ENCODE peak calls at places on chromosomes 7 and 10, in five cellular contexts. V is kidney epithelial cell, R is fibroblast of the aortic adventitia, L is neural progenitor cell, M is AG10803. K is an unnamed sample.
A peak's percentile ranks its signal among the peaks of the same experiment; 100 is the strongest.

GRCh38 chr7:94649313-94649924 is 6.5 kb downstream of the SGCE start:
- DNase-seq in V (no peak), R (peak; percentile 23), L (no peak), M (peak; percentile 12), K (no peak)

GRCh38 chr10:127872011-127872741 is 20.6 kb downstream of the CLRN3 start:
- DNase-seq in V (no peak), R (peak; percentile 63), L (no peak), M (no peak), K (no peak)

GRCh38 chr10:43204394-43204942 is 62.4 kb downstream of the RASGEF1A start:
- DNase-seq in V (no peak), R (no peak), L (no peak), M (no peak), K (peak; percentile 4)

GRCh38 chr10:8310930-8311329 is 256.4 kb downstream of the GATA3 start:
- DNase-seq in V (no peak), R (no peak), L (no peak), M (no peak), K (no peak)

GRCh38 chr10:132069122-132069848 is 3.5 kb downstream of the JAKMIP3 start:
- DNase-seq in V (no peak), R (no peak), L (no peak), M (no peak), K (no peak)

GRCh38 chr10:6218692-6219493 is 16.2 kb downstream of the PFKFB3 start:
- DNase-seq in V (no peak), R (no peak), L (no peak), M (peak; percentile 88), K (peak; percentile 43)

GRCh38 chr10:117661316-117661715 is 118.8 kb downstream of the EMX2 start:
- DNase-seq in V (no peak), R (no peak), L (no peak), M (no peak), K (no peak)

GRCh38 chr7:116269466-116269865 is 59.1 kb downstream of the TES start:
- DNase-seq in V (no peak), R (no peak), L (no peak), M (no peak), K (no peak)

GRCh38 chr7:100602889-100603696 is 930 bp downstream of the PCOLCE start:
- DNase-seq in V (no peak), R (peak; percentile 88), L (peak; percentile 83), M (peak; percentile 89), K (peak; percentile 97)

GRCh38 chr10:122149138-122149606 is 121.9 kb upstream of the BTBD16 start:
- DNase-seq in V (no peak), R (no peak), L (no peak), M (peak; percentile 43), K (no peak)

GRCh38 chr10:122147731-122148130 is 123.4 kb upstream of the BTBD16 start:
- DNase-seq in V (no peak), R (peak; percentile 41), L (no peak), M (no peak), K (no peak)

GRCh38 chr10:122152544-122152943 is 118.6 kb upstream of the BTBD16 start:
- DNase-seq in V (no peak), R (peak; percentile 97), L (no peak), M (peak; percentile 91), K (no peak)

GRCh38 chr10:122151121-122151694 is 119.9 kb upstream of the BTBD16 start:
- DNase-seq in V (no peak), R (no peak), L (no peak), M (no peak), K (no peak)

DNA sequence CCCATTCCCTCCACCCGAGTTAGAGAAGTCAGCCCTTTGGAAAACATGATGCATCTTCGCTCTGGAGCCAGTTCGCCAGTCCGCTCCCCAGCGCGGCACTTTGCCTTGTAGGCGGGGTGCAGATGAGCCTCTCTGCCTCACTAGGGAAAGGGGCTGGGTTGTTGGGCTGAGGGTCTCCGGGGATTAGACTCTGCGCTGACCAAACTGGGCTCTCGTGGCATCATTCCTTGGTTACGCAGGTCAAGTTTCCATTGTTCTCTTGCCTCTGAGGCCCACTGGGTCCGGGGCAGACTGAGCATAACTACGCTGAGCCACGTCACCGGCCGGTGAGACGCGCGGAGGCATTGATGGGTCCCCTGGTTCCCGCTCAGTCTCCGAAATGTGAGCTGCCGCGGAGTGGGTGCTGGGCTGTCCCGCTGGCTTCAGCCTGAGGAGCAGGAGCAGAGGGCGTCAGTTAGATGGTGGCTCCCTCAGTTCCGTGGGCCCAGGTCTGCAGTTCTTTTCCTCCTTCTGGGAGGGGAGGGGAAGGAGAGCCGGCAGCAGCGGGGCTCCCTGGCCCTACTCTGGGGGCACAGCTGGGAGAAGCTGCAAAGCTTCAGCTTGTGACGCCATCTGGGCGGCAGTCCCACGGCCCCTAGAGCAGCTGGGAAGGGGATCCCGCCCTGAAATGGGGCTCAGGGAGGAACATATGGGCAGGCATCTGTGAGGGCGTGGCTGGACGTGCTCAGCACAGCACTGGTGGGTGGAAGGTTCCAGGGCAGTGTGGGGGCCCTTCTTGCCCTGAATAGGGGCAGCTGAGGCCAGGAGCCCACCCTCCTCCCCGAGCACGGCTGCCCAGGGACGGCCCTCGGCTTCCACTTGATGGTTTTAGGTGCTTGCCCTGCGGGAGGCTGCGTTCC is 121.2 kb upstream of the BTBD16 start:
- DNase-seq in V (no peak), R (peak; percentile 91), L (no peak), M (no peak), K (no peak)
- H3K4me3 ChIP-seq in V (no peak overlapping the region), R (peak overlapping the region; percentile 28), L (no peak overlapping the region), M (no peak overlapping the region), K (no peak overlapping the region)

GRCh38 chr10:102435098-102435497 is 2.7 kb upstream of the CUEDC2 start:
- DNase-seq in V (no peak), R (no peak), L (no peak), M (no peak), K (no peak)

GRCh38 chr10:102437515-102437914 is 5.1 kb upstream of the CUEDC2 start:
- DNase-seq in V (no peak), R (no peak), L (no peak), M (no peak), K (no peak)

GRCh38 chr10:102436312-102436711 is 3.9 kb upstream of the CUEDC2 start:
- DNase-seq in V (no peak), R (no peak), L (no peak), M (no peak), K (no peak)

GRCh38 chr10:102434251-102434913 is 2.0 kb upstream of the CUEDC2 start:
- DNase-seq in V (no peak), R (peak; percentile 71), L (no peak), M (peak; percentile 66), K (no peak)

DNA sequence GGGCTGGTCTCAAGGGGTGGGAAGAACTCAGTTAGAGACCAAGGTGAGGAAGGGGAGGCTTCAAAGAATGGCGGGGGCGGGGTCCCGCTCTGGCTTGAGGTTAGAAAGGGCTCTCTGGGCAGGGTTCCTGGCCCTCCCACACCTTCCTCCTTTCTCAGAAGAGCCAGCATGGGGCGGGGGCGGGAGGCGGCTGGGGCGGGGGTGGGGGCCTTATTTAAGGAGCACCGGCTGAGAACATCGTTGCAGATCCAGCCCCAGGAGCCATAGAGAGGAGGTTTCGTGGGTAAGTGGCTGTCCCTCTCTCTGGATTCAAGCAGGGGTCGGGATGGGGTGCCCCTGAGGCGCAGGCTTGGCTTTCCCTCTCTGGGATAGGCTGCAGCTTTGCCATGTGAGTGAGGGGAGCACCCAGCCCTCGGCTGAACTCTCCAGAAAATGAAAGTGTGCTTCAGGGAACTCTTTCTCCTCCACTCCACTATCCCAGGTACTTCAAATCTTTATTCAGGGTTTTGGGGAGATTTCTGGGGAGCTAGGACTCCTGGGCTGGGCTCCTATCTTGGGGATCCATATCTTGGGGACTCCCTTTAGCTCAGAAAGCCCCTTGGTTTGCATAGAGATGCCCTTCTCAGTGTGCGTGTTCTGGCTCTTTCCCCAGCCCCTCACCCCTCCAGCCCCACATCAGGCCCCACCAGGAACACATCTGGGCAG is 3.3 kb upstream of the CUEDC2 start:
- DNase-seq in V (no peak), R (peak; percentile 11), L (no peak), M (no peak), K (no peak)
- H3K4me3 ChIP-seq in V (peak overlapping the region; percentile 5), R (peak overlapping the region; percentile 54), L (peak overlapping the region; percentile 37), M (peak overlapping the region; percentile 47), K (no peak overlapping the region)

GRCh38 chr7:20777377-20778062 is 9.2 kb downstream of the SP8 start:
- DNase-seq in V (no peak), R (no peak), L (no peak), M (no peak), K (no peak)
- H3K4me3 ChIP-seq in V (no peak overlapping the region), R (peak overlapping the region; percentile 31), L (peak overlapping the region; percentile 51), M (no peak overlapping the region), K (no peak overlapping the region)

GRCh38 chr7:142248-142955 is 50.0 kb upstream of the FAM20C start:
- DNase-seq in V (no peak), R (peak; percentile 82), L (no peak), M (peak; percentile 60), K (no peak)

GRCh38 chr7:143145-143751 is 49.1 kb upstream of the FAM20C start:
- DNase-seq in V (no peak), R (no peak), L (no peak), M (no peak), K (no peak)

GRCh38 chr7:143811-144453 is 48.4 kb upstream of the FAM20C start:
- DNase-seq in V (no peak), R (no peak), L (no peak), M (no peak), K (no peak)

GRCh38 chr7:145863-146262 is 46.5 kb upstream of the FAM20C start:
- DNase-seq in V (no peak), R (no peak), L (no peak), M (no peak), K (no peak)

DNA sequence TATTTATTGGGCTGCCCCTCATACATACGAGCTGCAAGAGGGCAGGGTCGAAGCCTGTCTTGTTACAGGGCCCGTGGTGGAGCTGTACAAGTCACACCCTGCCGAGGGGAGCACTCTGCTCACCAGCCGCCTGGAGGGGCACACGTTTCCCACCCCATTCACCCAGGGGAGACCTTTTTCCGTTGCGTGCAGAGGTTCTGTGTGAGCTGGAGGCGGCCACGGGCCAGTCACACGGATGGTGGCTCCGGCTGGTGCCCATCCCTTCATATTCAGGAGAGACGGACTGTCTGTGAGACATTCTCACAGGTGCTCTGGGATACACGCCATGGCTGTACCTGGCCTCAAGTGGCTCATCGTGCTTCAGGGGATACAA is 47.9 kb upstream of the FAM20C start:
- DNase-seq in V (no peak), R (no peak), L (no peak), M (no peak), K (no peak)
- H3K4me3 ChIP-seq in V (no peak overlapping the region), R (no peak overlapping the region), L (no peak overlapping the region), M (no peak overlapping the region), K (no peak overlapping the region)

GRCh38 chr10:71746344-71747037 is 26.8 kb downstream of the VSIR start:
- DNase-seq in V (no peak), R (peak; percentile 19), L (peak; percentile 45), M (no peak), K (peak; percentile 43)

GRCh38 chr10:71747808-71748523 is 25.4 kb downstream of the VSIR start:
- DNase-seq in V (no peak), R (no peak), L (no peak), M (no peak), K (no peak)

GRCh38 chr10:71748671-71749191 is 24.6 kb downstream of the VSIR start:
- DNase-seq in V (no peak), R (peak; percentile 28), L (no peak), M (no peak), K (no peak)

GRCh38 chr10:71745659-71746250 is 26.2 kb upstream of the C10orf105 start:
- DNase-seq in V (no peak), R (no peak), L (no peak), M (no peak), K (no peak)

GRCh38 chr10:71747039-71747807 is 26.1 kb downstream of the VSIR start:
- DNase-seq in V (no peak), R (no peak), L (no peak), M (no peak), K (no peak)
- H3K4me3 ChIP-seq in V (no peak overlapping the region), R (no peak overlapping the region), L (no peak overlapping the region), M (no peak overlapping the region), K (no peak overlapping the region)